ENCODE peak calls at places on chromosomes 11 and 22, in eight cellular contexts. R is Ammon's horn; K is NCI-H345; J is stomach; M is EL; W is stimulated activated CD4-positive, alpha-beta T cell treated with anti-CD3 and anti-CD28 coated beads, Interleukin-4, amount 100 ng/mL, for 48 hours; F is GF-D8; Y is activated T-cell treated with anti-CD3 and anti-CD28 coated beads for 1 hour. N is an unnamed sample.

GRCh38 chr22:21936151-21936778 is 16.4 kb downstream of the PPM1F start:
- DNase-seq in J (no peak), M (no peak), Y (no peak), W (no peak), R (peak), F (peak), K (no peak), N (peak)

GRCh38 chr22:38554281-38554680 is 15.7 kb downstream of the DMC1 start:
- DNase-seq in Y (no peak), J (no peak), R (no peak), M (peak), K (no peak), F (no peak), W (no peak), N (peak)

GRCh38 chr11:119803726-119804294 is 74.8 kb upstream of the NECTIN1 start:
- DNase-seq in Y (no peak), K (no peak), J (no peak), W (no peak), R (no peak), M (no peak), F (no peak), N (no peak)

GRCh38 chr22:23182289-23183106 is 2.2 kb downstream of the BCR start:
- DNase-seq in J (no peak), K (peak), Y (no peak), R (no peak), M (no peak), F (peak), W (peak), N (peak)

GRCh38 chr11:96012086-96012824 is 88.3 kb upstream of the MTMR2 start:
- DNase-seq in W (no peak), K (peak), J (no peak), F (no peak), M (peak), Y (peak), R (peak), N (peak)

GRCh38 chr11:128334311-128335044 is 252.9 kb downstream of the ETS1 start:
- DNase-seq in Y (no peak), K (no peak), R (no peak), F (no peak), J (no peak), M (no peak), W (no peak), N (no peak)

GRCh38 chr22:39087098-39087497 is 9.9 kb upstream of the APOBEC3H start:
- DNase-seq in R (no peak), J (no peak), Y (no peak), W (no peak), F (no peak), K (no peak), M (no peak), N (no peak)

GRCh38 chr11:116199182-116199581 is 573.6 kb downstream of the BUD13 start:
- DNase-seq in K (peak), W (no peak), R (no peak), Y (no peak), M (no peak), J (no peak), F (no peak), N (no peak)

GRCh38 chr11:5123802-5124521 is 14.2 kb downstream of the OR52A5 start:
- DNase-seq in Y (peak), W (peak), M (peak), R (peak), F (no peak), J (peak), K (peak), N (peak)

GRCh38 chr11:104106136-104106754 is 57.7 kb downstream of the PDGFD start:
- DNase-seq in K (no peak), R (no peak), F (no peak), J (no peak), Y (no peak), W (no peak), M (peak), N (peak)

GRCh38 chr11:75279273-75279672 is 38.7 kb downstream of the TPBGL start:
- DNase-seq in K (no peak), M (no peak), W (no peak), F (no peak), J (no peak), R (no peak), Y (no peak), N (peak)

GRCh38 chr11:986270-986951 is 50.1 kb downstream of the MUC6 start:
- DNase-seq in R (no peak), K (no peak), M (no peak), Y (no peak), F (no peak), W (no peak), J (peak), N (no peak)

GRCh38 chr11:22875869-22876473 is 15.7 kb upstream of the CCDC179 start:
- DNase-seq in Y (peak), J (peak), K (peak), F (peak), W (peak), M (peak), R (peak), N (peak)

GRCh38 chr11:133337905-133338536 is 194.3 kb downstream of the OPCML start:
- DNase-seq in M (no peak), J (no peak), R (no peak), F (no peak), K (peak), W (no peak), Y (no peak), N (no peak)

GRCh38 chr22:29912605-29913398 is 29.8 kb downstream of the MTMR3 start:
- DNase-seq in K (no peak), J (no peak), Y (no peak), R (no peak), W (no peak), F (no peak), M (peak), N (peak)

GRCh38 chr22:49142281-49142680 is 685.4 kb downstream of the BRD1 start:
- DNase-seq in Y (no peak), W (no peak), K (no peak), J (no peak), F (no peak), R (no peak), M (no peak), N (no peak)

GRCh38 chr22:46040471-46041465 is 63.8 kb upstream of the WNT7B start:
- DNase-seq in W (no peak), M (no peak), F (no peak), R (no peak), K (no peak), Y (no peak), J (peak), N (no peak)

GRCh38 chr11:126361400-126361799 is 5.9 kb downstream of the ST3GAL4 start:
- DNase-seq in Y (no peak), W (no peak), J (no peak), M (no peak), F (no peak), K (no peak), R (no peak), N (no peak)

GRCh38 chr11:44797886-44798683 is 71.3 kb downstream of the TSPAN18 start:
- DNase-seq in F (no peak), K (no peak), Y (no peak), M (no peak), W (no peak), R (no peak), J (no peak), N (no peak)

GRCh38 chr22:42693763-42694683 is 26.6 kb downstream of the A4GALT start:
- DNase-seq in J (no peak), W (no peak), Y (no peak), K (no peak), F (no peak), R (no peak), M (no peak), N (no peak)

GRCh38 chr11:40273192-40273732 is 1186.2 kb downstream of the LRRC4C start:
- DNase-seq in J (no peak), K (no peak), R (no peak), M (no peak), Y (no peak), W (no peak), F (no peak), N (no peak)

GRCh38 chr22:50730013-50730891 is 7.8 kb upstream of the ACR start:
- DNase-seq in K (peak), M (no peak), R (no peak), F (no peak), Y (no peak), W (no peak), J (no peak), N (no peak)

N was measured in EH.